ENCODE peak calls at places on chromosomes 7 and 10, in nine cellular contexts. H is cardiac fibroblast; G is stimulated activated naive CD4-positive, alpha-beta T cell; A is iris pigment epithelial cell; J is mucosa of gallbladder; V is stimulated activated CD8-positive, alpha-beta memory T cell treated with anti-CD3 and anti-CD28 coated beads, Interleukin-4, amount 100 ng/mL, for 4 hours; D is MV-4-11; W is activated CD4-positive, alpha-beta T cell treated with anti-CD3 and anti-CD28 coated beads, Interleukin-2, amount 10 ng/mL, durations not matched to agents 7 days and 5 days; M is kidney epithelial cell. N is an unnamed sample.

GRCh38 chr10:79445217-79445707 is at the start of gene ZCCHC24:
- DNase-seq in A (peak), M (no peak), V (no peak), J (peak), W (no peak), D (no peak), G (no peak), H (no peak), N (no peak)

GRCh38 chr10:110850990-110851389 is 20.7 kb upstream of the PDCD4 start:
- DNase-seq in V (no peak), G (no peak), H (peak), A (no peak), W (peak), J (no peak), D (peak), M (no peak), N (no peak)

GRCh38 chr10:114967071-114967470 is 29.1 kb downstream of the TRUB1 start:
- DNase-seq in G (no peak), D (peak), H (peak), M (no peak), W (no peak), A (peak), J (no peak), V (no peak), N (peak)

GRCh38 chr10:124449170-124450009 is 445 bp downstream of the NKX1-2 start:
- DNase-seq in W (no peak), V (no peak), G (no peak), H (no peak), M (no peak), A (no peak), D (no peak), J (no peak), N (no peak)

GRCh38 chr7:88314092-88314491 is 7.4 kb upstream of the STEAP4 start:
- DNase-seq in D (peak), H (peak), V (no peak), A (no peak), G (no peak), J (no peak), W (no peak), M (no peak), N (no peak)

GRCh38 chr7:87345166-87345927 is at the start of gene CROT:
- DNase-seq in A (peak), D (peak), H (peak), J (peak), M (peak), W (peak), G (peak), V (peak), N (peak)

GRCh38 chr10:4028027-4028471 is 243.0 kb upstream of the KLF6 start:
- DNase-seq in G (no peak), M (no peak), W (no peak), D (no peak), H (no peak), A (peak), V (no peak), J (no peak), N (peak)

GRCh38 chr7:159209429-159209828 is 64.8 kb upstream of the VIPR2 start:
- DNase-seq in J (no peak), V (no peak), G (no peak), D (no peak), M (no peak), W (no peak), A (no peak), H (no peak), N (no peak)

GRCh38 chr10:44911081-44911540 is at the start of gene TMEM72:
- DNase-seq in D (no peak), J (peak), V (no peak), W (no peak), M (peak), G (no peak), H (no peak), A (no peak), N (no peak)

GRCh38 chr10:95297402-95297801 is 6.6 kb upstream of the PDLIM1 start:
- DNase-seq in H (no peak), D (peak), M (no peak), V (no peak), A (no peak), G (no peak), W (no peak), J (no peak), N (no peak)

GRCh38 chr7:85191383-85191782 is 4.5 kb upstream of the SEMA3D start:
- DNase-seq in W (no peak), J (no peak), M (no peak), A (peak), V (no peak), G (no peak), D (no peak), H (peak), N (peak)

GRCh38 chr10:13527864-13528137 is 1.0 kb downstream of the BEND7 start:
- DNase-seq in M (no peak), W (no peak), H (no peak), V (no peak), D (no peak), G (no peak), A (no peak), J (no peak), N (no peak)

GRCh38 chr7:119842786-119843185 is 430.2 kb upstream of the KCND2 start:
- DNase-seq in W (no peak), A (no peak), V (no peak), H (no peak), J (no peak), M (no peak), G (no peak), D (no peak), N (no peak)

GRCh38 chr7:44267719-44268413 is 57.5 kb downstream of the CAMK2B start:
- DNase-seq in A (no peak), J (no peak), V (no peak), D (no peak), W (no peak), H (no peak), M (no peak), G (no peak), N (no peak)

GRCh38 chr10:92598321-92598720 is 5.4 kb downstream of the KIF11 start:
- DNase-seq in J (no peak), V (no peak), G (no peak), M (no peak), H (peak), A (no peak), W (no peak), D (no peak), N (peak)

GRCh38 chr10:43691503-43691902 is 42.8 kb upstream of the ZNF32 start:
- DNase-seq in G (no peak), D (no peak), M (no peak), H (peak), V (no peak), A (no peak), W (no peak), J (no peak), N (peak)

GRCh38 chr7:42932861-42933591 is 850 bp downstream of the MRPL32 start:
- DNase-seq in H (peak), M (no peak), J (no peak), A (no peak), G (no peak), W (no peak), D (no peak), V (no peak), N (peak)